ENCODE peak calls at places on chromosome 18, in eight cellular contexts. E, G, N, V, R, J, T and S are unnamed samples.

GRCh38 chr18:58466636-58467205 is 162.2 kb downstream of the ALPK2 start:
- DNase-seq in E (no peak), G (peak), N (no peak), V (no peak), R (no peak), J (no peak), T (no peak), S (no peak)

GRCh38 chr18:35672897-35673296 is 91.4 kb downstream of the GALNT1 start:
- DNase-seq in E (no peak), G (peak), N (no peak), V (no peak), R (no peak), J (peak), T (no peak), S (no peak)

GRCh38 chr18:48044944-48045343 is 114.5 kb upstream of the SMAD2 start:
- DNase-seq in E (no peak), G (no peak), N (no peak), V (no peak), R (no peak), J (no peak), T (no peak), S (no peak)

GRCh38 chr18:80023173-80023572 is 11.1 kb upstream of the RBFA start:
- DNase-seq in E (no peak), G (no peak), N (no peak), V (no peak), R (no peak), J (peak), T (no peak), S (no peak)

GRCh38 chr18:6960656-6961055 is 156.9 kb downstream of the LAMA1 start:
- DNase-seq in E (no peak), G (no peak), N (no peak), V (no peak), R (no peak), J (peak), T (no peak), S (no peak)

GRCh38 chr18:71784777-71785176 is 759.4 kb downstream of the CBLN2 start:
- DNase-seq in E (no peak), G (no peak), N (peak), V (no peak), R (no peak), J (peak), T (no peak), S (no peak)

GRCh38 chr18:44705075-44705474 is 24.4 kb downstream of the SETBP1 start:
- DNase-seq in E (no peak), G (no peak), N (no peak), V (no peak), R (no peak), J (no peak), T (no peak), S (no peak)

GRCh38 chr18:31424383-31424988 is 23.1 kb upstream of the DSG3 start:
- DNase-seq in E (no peak), G (peak), N (peak), V (peak), R (no peak), J (peak), T (no peak), S (no peak)

GRCh38 chr18:28112056-28112470 is 64.9 kb downstream of the CDH2 start:
- DNase-seq in E (no peak), G (no peak), N (no peak), V (no peak), R (no peak), J (peak), T (no peak), S (no peak)

GRCh38 chr18:28108254-28108653 is 68.7 kb downstream of the CDH2 start:
- DNase-seq in E (no peak), G (no peak), N (no peak), V (no peak), R (no peak), J (no peak), T (no peak), S (no peak)

GRCh38 chr18:28110924-28111323 is 66.0 kb downstream of the CDH2 start:
- DNase-seq in E (no peak), G (no peak), N (no peak), V (no peak), R (no peak), J (no peak), T (no peak), S (no peak)

GRCh38 chr18:28109781-28110460 is 67.0 kb downstream of the CDH2 start:
- DNase-seq in E (no peak), G (no peak), N (no peak), V (no peak), R (no peak), J (peak), T (no peak), S (no peak)

GRCh38 chr18:28108801-28109200 is 68.1 kb downstream of the CDH2 start:
- DNase-seq in E (no peak), G (no peak), N (no peak), V (no peak), R (no peak), J (peak), T (no peak), S (no peak)
- TF ChIP-seq CTCF in E (no peak), G (no peak), N (no peak), V (no peak), R (no peak), J (no peak), T (no peak), S (no peak)

GRCh38 chr18:8608795-8609673 is at the start of gene RAB12:
- DNase-seq in E (no peak), G (peak), N (peak), V (peak), R (peak), J (peak), T (peak), S (peak)
- TF ChIP-seq CTCF in E (no peak), G (peak), N (peak), V (peak), R (peak), J (peak), T (peak), S (no peak)

DNA sequence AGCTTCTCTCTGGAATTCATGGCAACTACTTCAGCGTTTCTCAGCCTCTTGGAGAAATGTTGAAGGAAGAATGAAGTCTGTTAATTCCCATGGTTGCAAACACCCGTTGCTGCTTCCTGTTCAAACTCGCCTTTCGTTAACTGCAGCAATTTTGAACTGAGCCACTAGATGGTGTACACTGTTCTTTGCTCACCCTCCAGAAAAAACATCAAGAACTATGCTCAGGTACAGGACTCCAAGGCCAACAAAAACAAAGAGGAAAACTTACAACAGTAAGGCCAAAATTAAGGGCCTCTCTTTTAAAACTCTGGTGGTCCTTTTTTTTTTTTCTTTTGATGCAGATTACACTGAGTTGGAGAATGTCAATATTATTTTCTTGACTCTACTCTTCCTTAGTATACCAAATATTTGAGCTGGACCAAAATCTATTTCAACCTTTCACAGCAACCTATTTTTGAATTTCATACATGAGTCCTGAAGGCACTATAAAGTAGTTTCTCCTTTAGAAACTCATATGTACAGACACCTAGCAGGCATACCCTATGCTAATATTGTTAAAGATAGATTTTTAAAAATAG is 58.2 kb downstream of the KLHL14 start:
- DNase-seq in E (peak), G (peak), N (peak), V (peak), R (no peak), J (peak), T (no peak), S (no peak)
- TF ChIP-seq CTCF in E (peak), G (peak), N (peak), V (peak), R (peak), J (peak), T (peak), S (peak)

GRCh38 chr18:76960528-76961035 is 138.2 kb downstream of the ZNF236 start:
- DNase-seq in E (no peak), G (no peak), N (no peak), V (no peak), R (no peak), J (no peak), T (no peak), S (no peak)
- TF ChIP-seq CTCF in E (no peak), G (no peak), N (no peak), V (no peak), R (no peak), J (no peak), T (no peak), S (no peak)

DNA sequence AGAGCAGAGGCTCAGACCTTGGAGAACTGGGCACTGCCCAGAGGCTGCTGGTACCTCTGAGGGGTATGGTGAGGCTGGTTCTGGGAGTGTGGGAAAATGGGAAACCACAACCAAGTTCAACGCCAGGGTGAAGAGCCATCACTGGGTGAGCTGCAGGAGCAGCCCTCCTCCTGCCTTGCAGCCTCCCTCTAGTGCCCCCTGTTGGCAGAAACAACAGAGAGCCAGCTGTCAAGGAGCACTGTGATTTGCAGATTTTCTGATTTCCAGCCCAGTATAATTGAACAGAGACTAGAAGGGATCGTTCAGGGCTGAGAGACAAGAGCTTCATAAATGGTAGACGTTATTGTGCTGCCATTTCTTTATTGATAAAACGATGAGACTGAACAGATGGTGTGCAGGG is 50.5 kb downstream of the MAPK4 start:
- DNase-seq in E (no peak), G (no peak), N (no peak), V (peak), R (no peak), J (no peak), T (no peak), S (no peak)
- TF ChIP-seq CTCF in E (peak), G (no peak), N (peak), V (peak), R (no peak), J (no peak), T (no peak), S (no peak)

DNA sequence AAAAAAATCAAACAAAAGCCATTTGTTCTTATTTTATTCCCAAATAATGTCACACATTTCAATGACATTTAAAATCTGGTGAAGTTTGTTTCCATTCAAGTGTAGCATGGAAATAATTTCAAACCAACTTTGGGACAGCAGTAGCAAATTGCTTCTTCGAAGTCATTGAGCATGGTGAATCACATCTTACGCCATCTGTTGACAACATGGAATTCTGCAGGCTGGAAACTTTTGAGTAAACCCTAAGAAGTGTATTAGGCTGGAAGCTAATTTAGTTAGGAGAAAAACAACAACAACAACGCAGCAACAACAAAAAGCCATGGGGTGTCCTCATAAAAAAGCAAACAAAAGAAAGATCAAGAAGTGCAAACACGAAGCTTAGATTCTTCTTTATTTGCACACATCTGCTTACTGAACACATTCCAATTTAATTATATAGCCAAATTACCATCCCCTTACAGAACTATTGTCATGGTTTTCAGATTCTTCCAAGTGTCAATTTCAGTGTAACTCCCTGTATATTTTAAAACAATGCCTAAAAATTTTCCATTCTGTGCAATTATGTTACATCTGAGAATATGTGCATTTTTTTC is 659.0 kb upstream of the CDH7 start:
- DNase-seq in E (no peak), G (no peak), N (peak), V (peak), R (no peak), J (peak), T (no peak), S (no peak)
- TF ChIP-seq CTCF in E (peak), G (peak), N (peak), V (peak), R (peak), J (peak), T (no peak), S (no peak)

DNA sequence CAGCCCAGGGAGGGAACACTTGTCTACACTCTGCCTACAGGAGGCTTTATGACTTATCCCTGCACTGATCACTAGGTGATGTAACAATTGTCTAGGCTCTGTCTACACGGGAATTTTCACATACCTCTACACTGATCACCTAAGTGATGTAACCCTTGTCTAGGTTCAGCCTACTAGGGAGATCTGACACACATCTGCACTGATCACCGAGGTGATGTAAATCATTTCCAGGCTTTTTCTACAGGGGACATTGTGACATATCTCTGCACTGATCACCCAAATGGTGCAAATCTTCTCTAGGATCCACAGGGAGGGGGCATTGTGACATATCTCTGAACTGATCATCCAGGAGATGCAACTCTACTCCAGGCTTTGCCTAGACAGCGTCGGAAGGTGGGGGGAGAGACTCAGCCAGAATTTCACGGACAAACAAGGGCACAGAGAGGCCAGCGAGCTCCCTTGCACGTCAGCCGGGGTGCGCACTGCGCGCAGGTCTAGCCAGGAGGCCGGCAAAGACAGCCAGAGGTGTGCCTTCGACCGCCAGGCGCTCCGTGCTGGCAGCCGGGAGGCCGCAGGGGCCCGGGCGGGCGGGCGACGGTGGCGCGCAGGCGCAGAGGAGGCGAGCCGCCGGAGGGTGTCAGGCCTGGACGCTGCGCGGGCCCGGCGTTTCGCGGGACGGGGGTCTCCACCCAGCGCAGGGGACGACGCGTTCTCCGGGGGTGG is 46.9 kb upstream of the USP14 start:
- DNase-seq in E (no peak), G (peak), N (peak), V (peak), R (no peak), J (peak), T (peak), S (peak)
- TF ChIP-seq CTCF in E (no peak), G (no peak), N (no peak), V (no peak), R (no peak), J (no peak), T (no peak), S (no peak)

GRCh38 chr18:59736061-59736460 is 38.8 kb upstream of the CCBE1 start:
- DNase-seq in E (no peak), G (no peak), N (no peak), V (no peak), R (no peak), J (peak), T (no peak), S (no peak)
- TF ChIP-seq CTCF in E (no peak), G (no peak), N (no peak), V (no peak), R (no peak), J (no peak), T (no peak), S (no peak)